ENCODE peak calls at places on chromosomes 4 and X, in four cellular contexts. One of them, this sample, is unnamed. For H3K9me2, the result is how much of the 10 kb centered on the place peaks cover.

GRCh38 chrX:10098235-10098819 is 58.4 kb upstream of the CLCN4 start:
- DNase-seq in SK-N-SH: no peak
- DNase-seq in PC-3: no peak
- DNase-seq in HCT116: no peak
- DNase-seq in this sample: peak

GRCh38 chr4:150578745-150579470 is 3.0 kb upstream of the MAB21L2 start:
- DNase-seq in HCT116: no peak
- DNase-seq in PC-3: no peak
- DNase-seq in SK-N-SH: no peak
- DNase-seq in this sample: peak

GRCh38 chr4:127311371-127311770 is 321.4 kb upstream of the INTU start:
- DNase-seq in SK-N-SH: no peak
- DNase-seq in HCT116: no peak
- DNase-seq in PC-3: no peak
- DNase-seq in this sample: no peak

GRCh38 chrX:97367149-97367548 is 483.4 kb downstream of the RPA4 start:
- DNase-seq in SK-N-SH: no peak
- DNase-seq in PC-3: no peak
- DNase-seq in HCT116: no peak
- DNase-seq in this sample: peak

GRCh38 chr4:151651496-151651895 is 109.3 kb downstream of the GATB start:
- DNase-seq in SK-N-SH: no peak
- DNase-seq in PC-3: no peak
- DNase-seq in HCT116: no peak
- DNase-seq in this sample: no peak

GRCh38 chrX:153719701-153720100 is 4.5 kb downstream of the BCAP31 start:
- DNase-seq in HCT116: no peak
- DNase-seq in SK-N-SH: no peak
- DNase-seq in PC-3: no peak
- DNase-seq in this sample: no peak

GRCh38 chrX:136779346-136779781 is 1.4 kb downstream of the ARHGEF6 start:
- DNase-seq in HCT116: no peak
- DNase-seq in SK-N-SH: no peak
- DNase-seq in PC-3: no peak
- DNase-seq in this sample: peak

GRCh38 chrX:132426695-132427281 is 62.0 kb downstream of the MBNL3 start:
- DNase-seq in SK-N-SH: no peak
- DNase-seq in PC-3: peak
- DNase-seq in HCT116: no peak
- DNase-seq in this sample: peak

GRCh38 chr4:81919810-81920209 is 448.1 kb upstream of the RASGEF1B start:
- DNase-seq in HCT116: no peak
- DNase-seq in PC-3: no peak
- DNase-seq in SK-N-SH: no peak
- DNase-seq in this sample: no peak

GRCh38 chr4:168509786-168510185 is 12.9 kb downstream of the PALLD start:
- DNase-seq in HCT116: no peak
- DNase-seq in SK-N-SH: no peak
- DNase-seq in PC-3: no peak
- DNase-seq in this sample: peak

GRCh38 chr4:75769044-75769443 is 44.7 kb downstream of the USO1 start:
- DNase-seq in SK-N-SH: no peak
- DNase-seq in PC-3: no peak
- DNase-seq in HCT116: no peak
- DNase-seq in this sample: peak

GRCh38 chr4:5752803-5753184 is 41.8 kb downstream of the EVC start:
- DNase-seq in HCT116: no peak
- DNase-seq in PC-3: no peak
- DNase-seq in SK-N-SH: no peak
- DNase-seq in this sample: no peak

GRCh38 chrX:11908371-11908770 is 150.3 kb downstream of the MSL3 start:
- DNase-seq in HCT116: no peak
- DNase-seq in SK-N-SH: peak
- DNase-seq in PC-3: peak
- DNase-seq in this sample: peak

GRCh38 chr4:53676402-53676871 is 85.2 kb upstream of the LNX1 start:
- DNase-seq in PC-3: no peak
- DNase-seq in HCT116: no peak
- DNase-seq in SK-N-SH: no peak
- DNase-seq in this sample: peak

GRCh38 chr4:74456056-74456744 is 11.3 kb downstream of the AREG start:
- DNase-seq in PC-3: peak
- DNase-seq in SK-N-SH: no peak
- DNase-seq in HCT116: no peak
- DNase-seq in this sample: no peak

GRCh38 chr4:41476310-41476709 is 61.6 kb upstream of the LIMCH1 start:
- DNase-seq in HCT116: no peak
- DNase-seq in PC-3: no peak
- DNase-seq in SK-N-SH: no peak
- DNase-seq in this sample: no peak

GRCh38 chr4:121070274-121070673 is 2.1 kb downstream of the NDNF start:
- DNase-seq in PC-3: no peak
- DNase-seq in SK-N-SH: no peak
- DNase-seq in HCT116: no peak
- DNase-seq in this sample: peak

GRCh38 chr4:336099-336892 is 1.3 kb upstream of the ZNF141 start:
- DNase-seq in SK-N-SH: peak
- DNase-seq in HCT116: no peak
- DNase-seq in PC-3: no peak
- DNase-seq in this sample: peak

GRCh38 chrX:17792842-17793241 is 55.5 kb downstream of the SCML1 start:
- DNase-seq in HCT116: no peak
- DNase-seq in PC-3: no peak
- DNase-seq in SK-N-SH: no peak
- DNase-seq in this sample: no peak

GRCh38 chr4:111689731-111690130 is 455.5 kb upstream of the FAM241A start:
- DNase-seq in SK-N-SH: no peak
- DNase-seq in PC-3: no peak
- DNase-seq in HCT116: no peak
- DNase-seq in this sample: peak

GRCh38 chr4:118099106-118099505 is 64.8 kb downstream of the NDST3 start:
- DNase-seq in SK-N-SH: no peak
- DNase-seq in PC-3: no peak
- DNase-seq in HCT116: no peak
- DNase-seq in this sample: no peak

GRCh38 chr4:119962631-119963030 is 104.0 kb downstream of the MAD2L1 start:
- DNase-seq in PC-3: no peak
- DNase-seq in HCT116: no peak
- DNase-seq in SK-N-SH: no peak
- DNase-seq in this sample: no peak

GRCh38 chrX:13001961-13002671 is 27.2 kb downstream of the TMSB4X start:
- DNase-seq in PC-3: peak
- DNase-seq in HCT116: no peak
- DNase-seq in SK-N-SH: no peak
- DNase-seq in this sample: peak

GRCh38 chrX:21966866-21967265 is 26.4 kb downstream of the SMS start:
- DNase-seq in PC-3: no peak
- DNase-seq in HCT116: no peak
- DNase-seq in SK-N-SH: no peak
- DNase-seq in this sample: no peak

GRCh38 chrX:48475295-48475694 is 704 bp upstream of the FTSJ1 start:
- DNase-seq in PC-3: no peak
- DNase-seq in HCT116: no peak
- DNase-seq in SK-N-SH: peak
- DNase-seq in this sample: no peak

GRCh38 chr4:17385403-17385802 is 126.5 kb downstream of the QDPR start:
- DNase-seq in PC-3: no peak
- DNase-seq in HCT116: no peak
- DNase-seq in SK-N-SH: no peak
- DNase-seq in this sample: peak

GRCh38 chrX:66046612-66047235 is 6.8 kb upstream of the VSIG4 start:
- DNase-seq in SK-N-SH: no peak
- DNase-seq in HCT116: no peak
- DNase-seq in PC-3: no peak
- DNase-seq in this sample: peak

GRCh38 chrX:110403839-110404238 is 45.2 kb downstream of the RTL9 start:
- DNase-seq in SK-N-SH: no peak
- DNase-seq in PC-3: no peak
- DNase-seq in HCT116: no peak
- DNase-seq in this sample: peak

GRCh38 chr4:172554588-172554987 is 614.0 kb upstream of the GALNT7 start:
- DNase-seq in PC-3: no peak
- DNase-seq in SK-N-SH: no peak
- DNase-seq in HCT116: no peak
- DNase-seq in this sample: no peak

GRCh38 chr4:172547724-172548123 is 620.9 kb upstream of the GALNT7 start:
- DNase-seq in HCT116: no peak
- DNase-seq in SK-N-SH: no peak
- DNase-seq in PC-3: no peak
- DNase-seq in this sample: no peak

GRCh38 chr4:172553216-172553615 is 615.4 kb upstream of the GALNT7 start:
- DNase-seq in HCT116: no peak
- DNase-seq in PC-3: no peak
- DNase-seq in SK-N-SH: no peak
- DNase-seq in this sample: no peak
- H3K9me2 ChIP-seq in HCT116: under half
- H3K9me2 ChIP-seq in PC-3: under half
- H3K9me2 ChIP-seq in SK-N-SH: under half
- H3K9me2 ChIP-seq in this sample: under half

DNA sequence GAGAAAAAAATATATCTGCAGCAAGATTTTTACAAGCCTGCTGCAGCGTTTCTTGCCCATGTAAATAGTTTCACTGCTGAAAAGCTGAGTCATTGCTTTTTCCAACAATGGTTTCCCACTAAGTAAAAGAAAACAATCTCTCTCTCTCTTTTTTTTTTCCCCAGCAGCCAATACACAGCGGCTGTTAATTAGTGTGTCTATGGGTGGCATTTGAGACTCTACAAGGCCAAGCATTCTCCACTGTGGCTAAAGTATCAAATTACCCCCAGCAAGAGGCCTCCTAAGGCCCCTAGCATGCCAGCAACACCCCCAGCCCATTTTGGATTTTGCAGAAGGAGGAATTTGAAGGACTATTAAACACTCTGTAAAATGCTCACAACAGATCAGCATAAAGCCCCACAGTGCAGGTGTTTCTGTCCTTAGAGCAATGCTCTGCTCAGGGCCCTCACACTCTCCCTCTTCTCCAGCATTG is 837.4 kb downstream of the TRIML1 start:
- DNase-seq in SK-N-SH: no peak
- DNase-seq in HCT116: no peak
- DNase-seq in PC-3: peak
- DNase-seq in this sample: peak
- H3K9ac ChIP-seq in SK-N-SH: no peak
- H3K9ac ChIP-seq in HCT116: no peak
- H3K9ac ChIP-seq in PC-3: no peak
- H3K9ac ChIP-seq in this sample: no peak

GRCh38 chrX:146907391-146908240 is 93.1 kb upstream of the CXorf51A start:
- DNase-seq in HCT116: no peak
- DNase-seq in PC-3: no peak
- DNase-seq in SK-N-SH: no peak
- DNase-seq in this sample: peak
- H3K9me2 ChIP-seq in HCT116: under half
- H3K9me2 ChIP-seq in PC-3: under half
- H3K9me2 ChIP-seq in SK-N-SH: under half
- H3K9me2 ChIP-seq in this sample: under half

GRCh38 chr4:65646136-65646535 is 24.2 kb downstream of the EPHA5 start:
- DNase-seq in PC-3: peak
- DNase-seq in HCT116: no peak
- DNase-seq in SK-N-SH: no peak
- DNase-seq in this sample: no peak
- H3K9ac ChIP-seq in PC-3: no peak
- H3K9ac ChIP-seq in HCT116: no peak
- H3K9ac ChIP-seq in SK-N-SH: no peak
- H3K9ac ChIP-seq in this sample: no peak